ENCODE peak calls at places on chromosome 19, in nine cellular contexts. One of them, this sample, is unnamed.

GRCh38 chr19:5628470-5628869 is 5.6 kb downstream of the SAFB start:
- ATAC-seq in naive thymus-derived CD8-positive, alpha-beta T cell: no peak
- ATAC-seq in activated naive CD4-positive, alpha-beta T cell treated with anti-CD3 and anti-CD28 coated beads, Interleukin-2, amount 50 U/mL, for 72 hours: no peak
- ATAC-seq in T-cell: no peak
- ATAC-seq in aorta: no peak
- ATAC-seq in lower lobe of right lung: no peak
- ATAC-seq in GM12878: peak; percentile 52
- ATAC-seq in left cardiac atrium: no peak
- ATAC-seq in gastroesophageal sphincter: no peak
- ATAC-seq in this sample: no peak

GRCh38 chr19:35741216-35741541 is 1.1 kb downstream of the IGFLR1 start:
- ATAC-seq in naive thymus-derived CD8-positive, alpha-beta T cell: no peak
- ATAC-seq in activated naive CD4-positive, alpha-beta T cell treated with anti-CD3 and anti-CD28 coated beads, Interleukin-2, amount 50 U/mL, for 72 hours: no peak
- ATAC-seq in T-cell: no peak
- ATAC-seq in aorta: no peak
- ATAC-seq in lower lobe of right lung: no peak
- ATAC-seq in GM12878: peak; percentile 2
- ATAC-seq in left cardiac atrium: no peak
- ATAC-seq in gastroesophageal sphincter: no peak
- ATAC-seq in this sample: no peak

GRCh38 chr19:1385816-1386215 is 2.1 kb downstream of the NDUFS7 start:
- ATAC-seq in naive thymus-derived CD8-positive, alpha-beta T cell: no peak
- ATAC-seq in activated naive CD4-positive, alpha-beta T cell treated with anti-CD3 and anti-CD28 coated beads, Interleukin-2, amount 50 U/mL, for 72 hours: no peak
- ATAC-seq in T-cell: no peak
- ATAC-seq in aorta: no peak
- ATAC-seq in lower lobe of right lung: no peak
- ATAC-seq in GM12878: no peak
- ATAC-seq in left cardiac atrium: no peak
- ATAC-seq in gastroesophageal sphincter: no peak
- ATAC-seq in this sample: no peak

GRCh38 chr19:34794289-34794960 is 21.4 kb upstream of the ZNF599 start:
- ATAC-seq in naive thymus-derived CD8-positive, alpha-beta T cell: no peak
- ATAC-seq in activated naive CD4-positive, alpha-beta T cell treated with anti-CD3 and anti-CD28 coated beads, Interleukin-2, amount 50 U/mL, for 72 hours: no peak
- ATAC-seq in T-cell: no peak
- ATAC-seq in aorta: no peak
- ATAC-seq in lower lobe of right lung: no peak
- ATAC-seq in GM12878: no peak
- ATAC-seq in left cardiac atrium: peak; percentile 73
- ATAC-seq in gastroesophageal sphincter: no peak
- ATAC-seq in this sample: no peak

GRCh38 chr19:29089315-29089855 is 123.6 kb downstream of the UQCRFS1 start:
- ATAC-seq in naive thymus-derived CD8-positive, alpha-beta T cell: no peak
- ATAC-seq in activated naive CD4-positive, alpha-beta T cell treated with anti-CD3 and anti-CD28 coated beads, Interleukin-2, amount 50 U/mL, for 72 hours: no peak
- ATAC-seq in T-cell: no peak
- ATAC-seq in aorta: no peak
- ATAC-seq in lower lobe of right lung: no peak
- ATAC-seq in GM12878: no peak
- ATAC-seq in left cardiac atrium: no peak
- ATAC-seq in gastroesophageal sphincter: no peak
- ATAC-seq in this sample: no peak

GRCh38 chr19:42546831-42547500 is 18.7 kb upstream of the CEACAM1 start:
- ATAC-seq in naive thymus-derived CD8-positive, alpha-beta T cell: no peak
- ATAC-seq in activated naive CD4-positive, alpha-beta T cell treated with anti-CD3 and anti-CD28 coated beads, Interleukin-2, amount 50 U/mL, for 72 hours: no peak
- ATAC-seq in T-cell: no peak
- ATAC-seq in aorta: no peak
- ATAC-seq in lower lobe of right lung: no peak
- ATAC-seq in GM12878: no peak
- ATAC-seq in left cardiac atrium: no peak
- ATAC-seq in gastroesophageal sphincter: no peak
- ATAC-seq in this sample: no peak

GRCh38 chr19:3335431-3336350 is 30.7 kb upstream of the NFIC start:
- ATAC-seq in naive thymus-derived CD8-positive, alpha-beta T cell: no peak
- ATAC-seq in activated naive CD4-positive, alpha-beta T cell treated with anti-CD3 and anti-CD28 coated beads, Interleukin-2, amount 50 U/mL, for 72 hours: no peak
- ATAC-seq in T-cell: no peak
- ATAC-seq in aorta: peak; percentile 62
- ATAC-seq in lower lobe of right lung: no peak
- ATAC-seq in GM12878: no peak
- ATAC-seq in left cardiac atrium: peak; percentile 52
- ATAC-seq in gastroesophageal sphincter: peak; percentile 57
- ATAC-seq in this sample: no peak

GRCh38 chr19:7461841-7462629 is 26.8 kb downstream of the PEX11G start:
- ATAC-seq in naive thymus-derived CD8-positive, alpha-beta T cell: no peak
- ATAC-seq in activated naive CD4-positive, alpha-beta T cell treated with anti-CD3 and anti-CD28 coated beads, Interleukin-2, amount 50 U/mL, for 72 hours: no peak
- ATAC-seq in T-cell: no peak
- ATAC-seq in aorta: no peak
- ATAC-seq in lower lobe of right lung: peak; percentile 14
- ATAC-seq in GM12878: no peak
- ATAC-seq in left cardiac atrium: no peak
- ATAC-seq in gastroesophageal sphincter: no peak
- ATAC-seq in this sample: no peak

GRCh38 chr19:33740811-33741396 is 55.8 kb upstream of the KCTD15 start:
- ATAC-seq in naive thymus-derived CD8-positive, alpha-beta T cell: no peak
- ATAC-seq in activated naive CD4-positive, alpha-beta T cell treated with anti-CD3 and anti-CD28 coated beads, Interleukin-2, amount 50 U/mL, for 72 hours: no peak
- ATAC-seq in T-cell: no peak
- ATAC-seq in aorta: no peak
- ATAC-seq in lower lobe of right lung: no peak
- ATAC-seq in GM12878: no peak
- ATAC-seq in left cardiac atrium: no peak
- ATAC-seq in gastroesophageal sphincter: no peak
- ATAC-seq in this sample: no peak

GRCh38 chr19:53853707-53854106 is 14.0 kb upstream of the MYADM start:
- ATAC-seq in naive thymus-derived CD8-positive, alpha-beta T cell: no peak
- ATAC-seq in activated naive CD4-positive, alpha-beta T cell treated with anti-CD3 and anti-CD28 coated beads, Interleukin-2, amount 50 U/mL, for 72 hours: peak; percentile 60
- ATAC-seq in T-cell: no peak
- ATAC-seq in aorta: no peak
- ATAC-seq in lower lobe of right lung: no peak
- ATAC-seq in GM12878: no peak
- ATAC-seq in left cardiac atrium: no peak
- ATAC-seq in gastroesophageal sphincter: no peak
- ATAC-seq in this sample: no peak

GRCh38 chr19:17755977-17756670 is 4.8 kb downstream of the FCHO1 start:
- ATAC-seq in naive thymus-derived CD8-positive, alpha-beta T cell: no peak
- ATAC-seq in activated naive CD4-positive, alpha-beta T cell treated with anti-CD3 and anti-CD28 coated beads, Interleukin-2, amount 50 U/mL, for 72 hours: no peak
- ATAC-seq in T-cell: no peak
- ATAC-seq in aorta: no peak
- ATAC-seq in lower lobe of right lung: no peak
- ATAC-seq in GM12878: peak; percentile 45
- ATAC-seq in left cardiac atrium: no peak
- ATAC-seq in gastroesophageal sphincter: no peak
- ATAC-seq in this sample: no peak

GRCh38 chr19:46772170-46773017 is 16.0 kb downstream of the SLC1A5 start:
- ATAC-seq in naive thymus-derived CD8-positive, alpha-beta T cell: no peak
- ATAC-seq in activated naive CD4-positive, alpha-beta T cell treated with anti-CD3 and anti-CD28 coated beads, Interleukin-2, amount 50 U/mL, for 72 hours: no peak
- ATAC-seq in T-cell: no peak
- ATAC-seq in aorta: no peak
- ATAC-seq in lower lobe of right lung: peak; percentile 85
- ATAC-seq in GM12878: no peak
- ATAC-seq in left cardiac atrium: no peak
- ATAC-seq in gastroesophageal sphincter: no peak
- ATAC-seq in this sample: no peak

GRCh38 chr19:32682317-32682716 is 6.7 kb downstream of the RGS9BP start:
- ATAC-seq in naive thymus-derived CD8-positive, alpha-beta T cell: no peak
- ATAC-seq in activated naive CD4-positive, alpha-beta T cell treated with anti-CD3 and anti-CD28 coated beads, Interleukin-2, amount 50 U/mL, for 72 hours: no peak
- ATAC-seq in T-cell: no peak
- ATAC-seq in aorta: no peak
- ATAC-seq in lower lobe of right lung: peak; percentile 78
- ATAC-seq in GM12878: no peak
- ATAC-seq in left cardiac atrium: no peak
- ATAC-seq in gastroesophageal sphincter: no peak
- ATAC-seq in this sample: no peak

GRCh38 chr19:13902993-13903555 is 2.8 kb downstream of the BRME1 start:
- ATAC-seq in naive thymus-derived CD8-positive, alpha-beta T cell: no peak
- ATAC-seq in activated naive CD4-positive, alpha-beta T cell treated with anti-CD3 and anti-CD28 coated beads, Interleukin-2, amount 50 U/mL, for 72 hours: no peak
- ATAC-seq in T-cell: no peak
- ATAC-seq in aorta: no peak
- ATAC-seq in lower lobe of right lung: no peak
- ATAC-seq in GM12878: peak; percentile 42
- ATAC-seq in left cardiac atrium: no peak
- ATAC-seq in gastroesophageal sphincter: no peak
- ATAC-seq in this sample: no peak

GRCh38 chr19:3783660-3784584 is 2.3 kb downstream of the MATK start:
- ATAC-seq in naive thymus-derived CD8-positive, alpha-beta T cell: peak; percentile 33
- ATAC-seq in activated naive CD4-positive, alpha-beta T cell treated with anti-CD3 and anti-CD28 coated beads, Interleukin-2, amount 50 U/mL, for 72 hours: no peak
- ATAC-seq in T-cell: no peak
- ATAC-seq in aorta: no peak
- ATAC-seq in lower lobe of right lung: no peak
- ATAC-seq in GM12878: no peak
- ATAC-seq in left cardiac atrium: no peak
- ATAC-seq in gastroesophageal sphincter: no peak
- ATAC-seq in this sample: peak; percentile 66

GRCh38 chr19:5934779-5935472 is 20.9 kb downstream of the CAPS start:
- ATAC-seq in naive thymus-derived CD8-positive, alpha-beta T cell: no peak
- ATAC-seq in activated naive CD4-positive, alpha-beta T cell treated with anti-CD3 and anti-CD28 coated beads, Interleukin-2, amount 50 U/mL, for 72 hours: no peak
- ATAC-seq in T-cell: no peak
- ATAC-seq in aorta: no peak
- ATAC-seq in lower lobe of right lung: peak; percentile 27
- ATAC-seq in GM12878: no peak
- ATAC-seq in left cardiac atrium: peak; percentile 62
- ATAC-seq in gastroesophageal sphincter: peak; percentile 65
- ATAC-seq in this sample: peak; percentile 60

GRCh38 chr19:5698635-5699422 is 8.7 kb downstream of the RPL36 start:
- ATAC-seq in naive thymus-derived CD8-positive, alpha-beta T cell: no peak
- ATAC-seq in activated naive CD4-positive, alpha-beta T cell treated with anti-CD3 and anti-CD28 coated beads, Interleukin-2, amount 50 U/mL, for 72 hours: no peak
- ATAC-seq in T-cell: no peak
- ATAC-seq in aorta: no peak
- ATAC-seq in lower lobe of right lung: no peak
- ATAC-seq in GM12878: peak; percentile 7
- ATAC-seq in left cardiac atrium: no peak
- ATAC-seq in gastroesophageal sphincter: peak; percentile 27
- ATAC-seq in this sample: no peak

GRCh38 chr19:13637664-13638063 is 126.7 kb upstream of the MRI1 start:
- ATAC-seq in naive thymus-derived CD8-positive, alpha-beta T cell: no peak
- ATAC-seq in activated naive CD4-positive, alpha-beta T cell treated with anti-CD3 and anti-CD28 coated beads, Interleukin-2, amount 50 U/mL, for 72 hours: no peak
- ATAC-seq in T-cell: no peak
- ATAC-seq in aorta: no peak
- ATAC-seq in lower lobe of right lung: no peak
- ATAC-seq in GM12878: no peak
- ATAC-seq in left cardiac atrium: no peak
- ATAC-seq in gastroesophageal sphincter: no peak
- ATAC-seq in this sample: no peak

GRCh38 chr19:42159942-42160341 is 27.7 kb upstream of the POU2F2 start:
- ATAC-seq in naive thymus-derived CD8-positive, alpha-beta T cell: no peak
- ATAC-seq in activated naive CD4-positive, alpha-beta T cell treated with anti-CD3 and anti-CD28 coated beads, Interleukin-2, amount 50 U/mL, for 72 hours: no peak
- ATAC-seq in T-cell: no peak
- ATAC-seq in aorta: no peak
- ATAC-seq in lower lobe of right lung: no peak
- ATAC-seq in GM12878: no peak
- ATAC-seq in left cardiac atrium: no peak
- ATAC-seq in gastroesophageal sphincter: no peak
- ATAC-seq in this sample: no peak

GRCh38 chr19:24074720-24075119 is 12.3 kb upstream of the ZNF254 start:
- ATAC-seq in naive thymus-derived CD8-positive, alpha-beta T cell: no peak
- ATAC-seq in activated naive CD4-positive, alpha-beta T cell treated with anti-CD3 and anti-CD28 coated beads, Interleukin-2, amount 50 U/mL, for 72 hours: peak; percentile 67
- ATAC-seq in T-cell: no peak
- ATAC-seq in aorta: no peak
- ATAC-seq in lower lobe of right lung: no peak
- ATAC-seq in GM12878: no peak
- ATAC-seq in left cardiac atrium: no peak
- ATAC-seq in gastroesophageal sphincter: no peak
- ATAC-seq in this sample: no peak

GRCh38 chr19:13797870-13798269 is 2.6 kb downstream of the ZSWIM4 start:
- ATAC-seq in naive thymus-derived CD8-positive, alpha-beta T cell: no peak
- ATAC-seq in activated naive CD4-positive, alpha-beta T cell treated with anti-CD3 and anti-CD28 coated beads, Interleukin-2, amount 50 U/mL, for 72 hours: no peak
- ATAC-seq in T-cell: no peak
- ATAC-seq in aorta: no peak
- ATAC-seq in lower lobe of right lung: no peak
- ATAC-seq in GM12878: no peak
- ATAC-seq in left cardiac atrium: peak; percentile 1
- ATAC-seq in gastroesophageal sphincter: no peak
- ATAC-seq in this sample: no peak

This sample was measured in SK-N-SH treated with all-trans-retinoic acid at 6 μM for 48 hours.